ENCODE peak calls at places on chromosomes 11 and 22, in seven cellular contexts. T is endodermal cell, D is RWPE1, S is fibroblast of pulmonary artery, O is vagina, J is HepG2, R is right atrium auricular region. K is an unnamed sample.

GRCh38 chr22:35039625-35040024 is 26.3 kb upstream of the ISX start:
- DNase-seq in O (no peak), T (peak; percentile 24), D (no peak), J (no peak), R (no peak), S (no peak), K (no peak)

GRCh38 chr22:44031111-44031963 is 7.2 kb downstream of the PARVB start:
- DNase-seq in S (peak; percentile 69), D (no peak), R (no peak), T (no peak), J (no peak), O (no peak), K (no peak)

GRCh38 chr22:22909605-22910271 is 22.1 kb downstream of the IGLL5 start:
- DNase-seq in T (no peak), S (no peak), D (no peak), J (no peak), O (no peak), R (no peak), K (no peak)

GRCh38 chr11:8642226-8642625 is 40.2 kb downstream of the TRIM66 start:
- DNase-seq in R (no peak), J (no peak), S (no peak), D (no peak), O (no peak), T (no peak), K (no peak)

GRCh38 chr11:82750643-82751139 is 17.0 kb upstream of the FAM181B start:
- DNase-seq in O (no peak), J (no peak), T (peak; percentile 78), S (no peak), D (no peak), R (no peak), K (peak; percentile 19)

GRCh38 chr11:393219-394033 is 583 bp upstream of the PKP3 start:
- DNase-seq in D (peak; percentile 98), R (no peak), T (no peak), J (peak; percentile 54), S (peak; percentile 66), O (no peak), K (no peak)

GRCh38 chr11:5684627-5685362 is at the start of gene TRIM5:
- DNase-seq in J (peak; percentile 92), T (peak; percentile 91), D (peak; percentile 97), S (peak; percentile 98), R (peak; percentile 96), O (no peak), K (peak; percentile 64)

GRCh38 chr22:35987487-35987886 is 41.1 kb downstream of the RBFOX2 start:
- DNase-seq in R (no peak), D (no peak), O (no peak), S (peak; percentile 38), J (peak; percentile 15), T (no peak), K (no peak)

GRCh38 chr11:14906614-14907392 is 14.8 kb upstream of the CYP2R1 start:
- DNase-seq in T (no peak), J (no peak), O (no peak), S (no peak), D (no peak), R (no peak), K (no peak)

GRCh38 chr22:47090591-47091240 is 328.3 kb downstream of the TBC1D22A start:
- DNase-seq in R (no peak), J (no peak), T (peak; percentile 85), O (no peak), D (no peak), S (peak; percentile 48), K (peak; percentile 54)

GRCh38 chr11:15034687-15035267 is 38.6 kb upstream of the CALCB start:
- DNase-seq in J (no peak), R (no peak), T (peak; percentile 51), O (no peak), S (no peak), D (no peak), K (no peak)

GRCh38 chr22:37210041-37210803 is 2.1 kb downstream of the SSTR3 start:
- DNase-seq in S (no peak), O (no peak), R (no peak), J (no peak), T (no peak), D (no peak), K (no peak)

GRCh38 chr11:8011981-8012444 is 24.9 kb downstream of the EIF3F start:
- DNase-seq in T (no peak), S (peak; percentile 71), J (no peak), D (no peak), O (no peak), R (no peak), K (no peak)

GRCh38 chr22:49502126-49502826 is 325.4 kb downstream of the BRD1 start:
- DNase-seq in R (no peak), S (no peak), D (no peak), O (no peak), J (peak; percentile 19), T (peak; percentile 39), K (no peak)

GRCh38 chr22:26669060-26669481 is 11.7 kb downstream of the MIAT start:
- DNase-seq in S (peak; percentile 61), R (no peak), T (peak; percentile 86), D (no peak), O (no peak), J (peak; percentile 32), K (peak; percentile 74)

GRCh38 chr11:86292912-86293606 is 9.0 kb upstream of the HIKESHI start:
- DNase-seq in O (no peak), R (no peak), S (no peak), D (no peak), T (no peak), J (no peak), K (no peak)

GRCh38 chr22:46122511-46122971 is 27.8 kb upstream of the PPARA start:
- DNase-seq in J (peak; percentile 37), S (peak; percentile 63), O (no peak), T (peak; percentile 89), R (no peak), D (peak; percentile 58), K (peak; percentile 77)

GRCh38 chr11:15289718-15290117 is 175.0 kb downstream of the INSC start:
- DNase-seq in T (no peak), J (no peak), S (no peak), R (no peak), D (no peak), O (no peak), K (no peak)

GRCh38 chr11:92330114-92330513 is 105.5 kb downstream of the FAT3 start:
- DNase-seq in D (no peak), S (no peak), J (no peak), O (no peak), T (no peak), R (no peak), K (no peak)

GRCh38 chr11:94127632-94128031 is 1.0 kb upstream of the PANX1 start:
- DNase-seq in D (no peak), S (no peak), R (no peak), J (no peak), O (no peak), T (no peak), K (no peak)

GRCh38 chr11:69002101-69002742 is 10.8 kb downstream of the MRGPRF start:
- DNase-seq in O (no peak), D (no peak), J (no peak), R (no peak), T (peak; percentile 38), S (no peak), K (peak; percentile 1)

GRCh38 chr11:68999093-68999747 is 13.8 kb downstream of the MRGPRF start:
- DNase-seq in S (no peak), J (no peak), D (no peak), O (no peak), T (peak; percentile 28), R (no peak), K (no peak)

GRCh38 chr11:69001301-69002081 is 11.6 kb downstream of the MRGPRF start:
- DNase-seq in S (no peak), T (peak; percentile 38), J (no peak), O (no peak), D (no peak), R (no peak), K (peak; percentile 8)

GRCh38 chr11:69000391-69000790 is 12.7 kb downstream of the MRGPRF start:
- DNase-seq in J (no peak), S (no peak), R (no peak), T (peak; percentile 12), D (no peak), O (no peak), K (peak; percentile 1)

GRCh38 chr11:69000831-69001245 is 12.2 kb downstream of the MRGPRF start:
- DNase-seq in R (peak; percentile 89), O (no peak), S (peak; percentile 85), T (peak; percentile 44), D (peak; percentile 61), J (peak; percentile 57), K (peak; percentile 2)
- TF ChIP-seq CTCF in R (no peak), O (peak; percentile 74), S (peak; percentile 74), T (peak; percentile 68), D (peak; percentile 57), J (peak; percentile 19), K (no peak)

GRCh38 chr11:97451441-97451840 is 1061.6 kb downstream of the JRKL start:
- DNase-seq in O (no peak), S (no peak), R (no peak), J (no peak), D (no peak), T (no peak), K (no peak)

GRCh38 chr11:97460091-97460490 is 1070.3 kb downstream of the JRKL start:
- DNase-seq in D (no peak), J (no peak), T (no peak), R (no peak), S (peak; percentile 11), O (no peak), K (no peak)

GRCh38 chr11:97454988-97455387 is 1065.2 kb downstream of the JRKL start:
- DNase-seq in O (no peak), S (peak; percentile 88), D (no peak), R (no peak), T (no peak), J (peak; percentile 3), K (no peak)
- TF ChIP-seq CTCF in O (no peak), S (peak; percentile 83), D (peak; percentile 14), R (no peak), T (peak; percentile 65), J (peak; percentile 19), K (no peak)

GRCh38 chr11:27390318-27390958 is 27.4 kb upstream of the CCDC34 start:
- DNase-seq in D (no peak), S (no peak), T (no peak), O (no peak), J (no peak), R (no peak), K (no peak)
- TF ChIP-seq CTCF in D (no peak), S (no peak), T (peak; percentile 74), O (no peak), J (no peak), R (no peak), K (no peak)

DNA sequence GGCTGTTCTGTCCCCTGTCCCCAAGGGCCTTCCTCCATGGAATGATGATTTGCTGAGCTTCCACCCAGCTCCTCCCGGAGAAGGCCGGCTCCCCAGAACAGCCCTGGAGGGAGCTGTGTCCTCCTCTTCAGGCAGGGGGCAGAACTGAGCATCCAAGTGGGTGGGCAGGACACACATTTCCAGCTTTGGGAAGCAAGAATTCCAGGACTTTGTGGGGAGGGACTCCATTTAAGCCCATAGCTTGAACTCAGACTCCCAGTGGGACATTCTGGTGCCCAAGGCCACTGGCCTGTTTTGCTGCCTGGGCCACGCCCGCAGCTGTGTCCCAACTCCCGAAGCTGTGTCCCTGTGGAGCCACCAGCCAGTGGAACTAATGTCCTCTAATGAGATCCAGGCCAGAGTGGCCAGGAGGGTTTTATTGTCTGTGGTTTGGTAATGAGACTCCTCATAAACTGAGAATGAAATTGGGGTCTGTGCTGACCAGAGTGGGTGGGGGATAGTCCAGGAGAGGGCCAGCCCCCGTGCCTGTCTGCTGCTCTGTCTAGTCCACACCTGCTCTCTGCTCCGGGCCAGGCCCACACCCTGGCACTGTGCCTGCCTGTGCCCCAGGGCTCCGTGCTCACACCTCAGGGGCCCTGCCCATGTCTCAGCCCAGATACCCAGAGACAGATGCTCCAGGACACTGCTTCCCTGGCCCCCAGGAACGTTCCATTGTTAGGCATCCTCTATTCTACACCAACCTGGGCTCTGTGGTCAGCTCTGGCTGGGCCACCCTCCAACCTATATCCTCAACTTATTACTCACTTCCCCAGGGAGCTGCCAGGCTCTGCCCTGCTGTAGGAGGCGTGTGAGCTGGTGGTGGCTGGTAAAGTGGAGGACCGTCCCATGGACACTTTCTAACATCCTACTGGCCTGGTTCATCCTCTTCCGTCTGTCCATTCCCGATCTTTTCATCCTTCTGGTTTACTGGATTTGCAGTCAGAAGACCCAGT is 7.6 kb downstream of the NECTIN1 start:
- DNase-seq in D (peak; percentile 64), O (no peak), J (peak; percentile 67), S (peak; percentile 21), T (peak; percentile 90), R (no peak), K (peak; percentile 77)
- TF ChIP-seq CTCF in D (no peak), O (peak; percentile 6), J (peak; percentile 64), S (peak; percentile 43), T (peak; percentile 85), R (no peak), K (peak; percentile 56)